ENCODE peak calls at places on chromosomes 3 and 15, in four cellular contexts. S is OCI-LY7, G is mucosa of descending colon, I is tibial nerve. P is an unnamed sample.

GRCh38 chr3:70849911-70850699 is 537.7 kb upstream of the MDFIC2 start:
- DNase-seq in S (no peak), I (no peak), G (no peak), P (peak)

GRCh38 chr3:169923189-169923588 is 11.8 kb downstream of the SAMD7 start:
- DNase-seq in S (no peak), G (peak), I (peak), P (no peak)

GRCh38 chr15:90465140-90465929 is 64.4 kb upstream of the CRTC3 start:
- DNase-seq in S (no peak), G (no peak), I (no peak), P (peak)

GRCh38 chr15:84601555-84601838 is 688 bp downstream of the ZSCAN2 start:
- DNase-seq in S (no peak), I (no peak), G (no peak), P (no peak)

GRCh38 chr3:8509961-8510360 is 8.3 kb downstream of the LMCD1 start:
- DNase-seq in G (no peak), S (no peak), I (no peak), P (peak)

GRCh38 chr3:66567066-66567465 is 66.2 kb upstream of the LRIG1 start:
- DNase-seq in G (no peak), I (no peak), S (no peak), P (no peak)

GRCh38 chr3:32667072-32667582 is 17.9 kb upstream of the CNOT10 start:
- DNase-seq in I (no peak), G (no peak), S (no peak), P (no peak)

GRCh38 chr3:55690161-55690560 is 203.1 kb upstream of the WNT5A start:
- DNase-seq in G (no peak), I (no peak), S (peak), P (no peak)

GRCh38 chr3:187739125-187739560 is 6.1 kb downstream of the BCL6 start:
- DNase-seq in S (peak), G (peak), I (no peak), P (no peak)

GRCh38 chr3:156535162-156535627 is 19.7 kb downstream of the SSR3 start:
- DNase-seq in S (peak), G (peak), I (peak), P (peak)

GRCh38 chr15:28952666-28953491 is 67.1 kb downstream of the APBA2 start:
- DNase-seq in I (no peak), S (no peak), G (no peak), P (no peak)

GRCh38 chr3:16600771-16601538 is 4.3 kb downstream of the DAZL start:
- DNase-seq in G (peak), I (peak), S (peak), P (peak)

GRCh38 chr15:90291679-90292356 is 26.3 kb downstream of the NGRN start:
- DNase-seq in S (peak), I (no peak), G (peak), P (no peak)

GRCh38 chr3:38098376-38098723 is 38.6 kb downstream of the ACAA1 start:
- DNase-seq in S (no peak), I (no peak), G (no peak), P (no peak)

GRCh38 chr3:161020264-161020663 is 84.9 kb downstream of the B3GALNT1 start:
- DNase-seq in I (no peak), G (no peak), S (no peak), P (no peak)

GRCh38 chr15:40106203-40107161 is 2.2 kb downstream of the BMF start:
- DNase-seq in I (peak), G (peak), S (peak), P (peak)
- H3K4me3 ChIP-seq in I (no peak), G (no peak), S (peak), P (peak)

DNA sequence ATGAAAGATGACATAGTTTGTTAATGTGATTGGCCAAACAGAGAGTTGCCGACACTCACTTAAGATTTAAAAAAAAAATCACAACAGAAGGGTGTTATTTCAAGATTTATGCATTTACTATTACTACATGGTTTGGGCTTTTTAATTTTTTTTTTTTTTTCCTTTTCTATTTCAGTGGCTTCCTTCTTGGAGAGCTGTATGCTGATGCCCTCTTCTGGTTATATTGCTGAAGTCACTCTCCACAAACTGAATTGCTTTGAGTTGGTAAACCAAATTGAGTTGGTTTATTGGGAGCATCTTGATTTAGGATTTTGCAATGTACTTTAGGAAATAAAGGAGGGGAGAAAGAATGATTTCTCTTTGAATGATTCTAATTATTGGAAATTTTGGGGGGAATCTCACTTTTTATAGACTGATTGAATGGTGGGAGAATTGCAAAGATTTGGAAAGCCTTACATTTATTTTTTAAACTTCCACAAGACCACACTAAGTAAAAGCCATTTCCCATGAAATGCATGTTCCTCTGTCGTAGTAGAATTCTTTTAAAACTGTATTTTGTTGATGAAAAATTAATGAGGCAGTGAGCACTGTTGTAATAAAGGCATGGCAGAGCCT is 186.6 kb upstream of the FEZF2 start:
- DNase-seq in S (peak), G (no peak), I (no peak), P (peak)
- TF ChIP-seq CTCF in S (peak), G (no peak), I (no peak), P (peak)

GRCh38 chr3:78832785-78833204 is 935.0 kb downstream of the ROBO1 start:
- DNase-seq in S (no peak), G (no peak), I (no peak), P (no peak)

GRCh38 chr3:78844307-78844706 is 923.5 kb downstream of the ROBO1 start:
- DNase-seq in G (no peak), I (no peak), S (no peak), P (no peak)

GRCh38 chr3:78839710-78840109 is 928.1 kb downstream of the ROBO1 start:
- DNase-seq in I (no peak), S (no peak), G (no peak), P (no peak)

GRCh38 chr3:78838362-78838761 is 929.4 kb downstream of the ROBO1 start:
- DNase-seq in G (no peak), S (no peak), I (no peak), P (no peak)
- H3K4me3 ChIP-seq in G (no peak), S (no peak), I (no peak), P (no peak)

GRCh38 chr3:159252772-159253384 is 451.0 kb downstream of the MFSD1 start:
- DNase-seq in G (peak), S (peak), I (no peak), P (peak)
- TF ChIP-seq CTCF in G (peak), S (peak), I (peak), P (peak)

DNA sequence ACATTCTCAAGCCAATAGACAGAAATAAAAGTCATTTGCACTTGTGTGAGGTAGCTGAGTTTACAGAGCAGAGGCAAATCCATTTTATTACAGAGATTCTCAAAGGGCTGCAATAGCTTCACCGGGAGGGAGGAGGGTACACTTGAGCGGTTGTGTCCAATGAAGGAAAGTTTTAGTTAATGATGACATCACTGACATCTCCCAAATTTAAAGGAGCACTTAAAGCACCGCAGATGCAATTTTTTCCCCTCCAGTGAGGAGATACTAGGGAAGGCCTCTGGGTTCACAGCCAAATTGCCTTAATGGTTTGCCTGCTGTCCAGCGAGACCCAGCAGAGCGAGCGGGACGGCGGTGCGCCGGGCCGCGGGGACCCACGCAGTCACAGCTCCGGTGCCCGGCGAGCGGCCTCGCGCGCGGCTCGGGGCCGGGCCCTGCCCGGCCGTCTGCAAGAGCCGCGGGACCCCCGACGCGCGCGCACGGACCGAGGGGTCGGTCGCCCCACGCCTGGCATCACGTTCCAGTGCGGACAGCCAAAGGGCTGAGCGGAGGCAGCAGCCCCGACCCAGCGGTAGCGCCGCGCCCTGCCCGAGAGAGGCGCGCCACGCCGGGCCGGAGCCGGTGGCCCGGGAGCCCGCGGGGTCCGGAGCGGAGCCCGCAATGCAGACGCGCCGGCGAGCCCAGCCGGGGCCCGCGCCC is 160.5 kb upstream of the CHRNA7 start:
- DNase-seq in I (no peak), S (no peak), G (peak), P (no peak)
- H3K4me3 ChIP-seq in I (peak), S (no peak), G (peak), P (no peak)

DNA sequence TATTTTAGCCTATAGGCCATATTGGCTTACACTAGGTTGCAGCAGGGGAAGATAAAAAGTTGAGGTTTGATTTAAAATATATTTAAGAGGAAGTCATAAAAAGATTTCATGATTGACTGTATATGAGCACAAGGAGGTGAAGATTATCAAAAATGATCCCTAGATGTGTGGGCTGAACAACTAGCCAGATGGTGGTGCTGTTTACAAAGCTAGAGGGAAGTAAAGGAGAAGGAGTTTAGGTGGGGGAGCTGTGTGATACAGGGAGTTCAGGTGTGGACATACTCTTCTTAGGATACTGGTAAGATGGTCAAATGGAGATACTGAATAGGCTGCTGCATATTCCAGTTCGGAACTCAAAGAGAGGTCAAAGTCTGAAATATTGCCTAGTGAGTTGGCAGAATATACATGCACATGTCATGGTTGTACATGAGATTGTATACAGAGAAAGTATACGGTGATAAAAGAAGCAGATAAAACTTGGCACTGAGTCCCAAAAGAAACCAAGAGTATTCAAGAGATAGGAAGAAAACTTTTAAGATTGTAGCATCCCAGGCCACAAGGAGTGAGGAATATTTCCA is 727.8 kb downstream of the NLGN1 start:
- DNase-seq in G (no peak), S (peak), I (no peak), P (peak)
- TF ChIP-seq CTCF in G (no peak), S (peak), I (no peak), P (peak)

GRCh38 chr15:35191783-35192182 is 106.7 kb upstream of the NANOGP8 start:
- DNase-seq in S (no peak), G (no peak), I (no peak), P (no peak)

GRCh38 chr15:35195649-35196048 is 110.6 kb upstream of the NANOGP8 start:
- DNase-seq in G (no peak), I (no peak), S (no peak), P (no peak)

GRCh38 chr15:35196273-35196672 is 111.2 kb upstream of the NANOGP8 start:
- DNase-seq in G (no peak), S (no peak), I (no peak), P (no peak)

GRCh38 chr15:35195031-35195430 is 109.9 kb upstream of the NANOGP8 start:
- DNase-seq in S (no peak), I (no peak), G (no peak), P (no peak)

DNA sequence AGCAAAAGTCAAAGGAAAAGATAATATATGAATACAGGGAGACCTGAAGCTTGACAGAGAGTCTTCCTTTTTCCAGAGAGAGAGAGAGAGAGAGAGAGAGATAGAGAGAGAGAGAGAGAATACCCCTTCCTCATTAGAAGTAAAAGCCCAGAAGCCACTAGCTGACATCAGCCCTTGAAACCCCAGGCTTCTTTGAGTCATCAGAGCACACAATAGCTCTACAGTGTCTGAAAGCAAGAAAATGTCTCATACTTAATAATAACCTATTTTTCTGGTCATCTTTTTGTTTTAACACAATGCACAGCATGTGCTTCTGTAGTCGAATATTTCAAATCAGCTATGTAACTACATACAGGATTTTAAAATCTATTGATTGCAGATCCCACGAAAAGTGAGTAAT is 109.2 kb upstream of the NANOGP8 start:
- DNase-seq in I (no peak), G (no peak), S (no peak), P (no peak)
- H3K4me3 ChIP-seq in I (no peak), G (no peak), S (no peak), P (no peak)

GRCh38 chr3:133168025-133168401 is 129.8 kb downstream of the TMEM108 start:
- DNase-seq in I (no peak), G (no peak), S (no peak), P (no peak)
- TF ChIP-seq CTCF in I (no peak), G (no peak), S (peak), P (peak)

GRCh38 chr3:57545636-57546268 is 1.6 kb upstream of the DNAH12 start:
- DNase-seq in S (no peak), I (no peak), G (no peak), P (no peak)
- H3K4me3 ChIP-seq in S (no peak), I (no peak), G (no peak), P (no peak)